ENCODE peak calls at places on chromosome 2, in eight cellular contexts. T is activated T-cell treated with anti-CD3 and anti-CD28 coated beads for 1 hour, F is GDM1, A is left ventricle myocardium superior, U is fibroblast of mammary gland, Z is lower lobe of right lung, K is NCI-H1105 treated with DMSO at 0.1 percent for 48 hours, C is coronary artery. J is an unnamed sample.

GRCh38 chr2:226795281-226796011 is 4.2 kb downstream of the IRS1 start:
- DNase-seq in T (no peak), F (no peak), A (peak; percentile 49), U (peak; percentile 63), Z (peak; percentile 45), K (no peak), C (peak; percentile 76), J (peak; percentile 47)

GRCh38 chr2:86598966-86599365 is 24.7 kb downstream of the RNF103 start:
- DNase-seq in T (no peak), F (no peak), A (no peak), U (no peak), Z (no peak), K (no peak), C (no peak), J (no peak)

GRCh38 chr2:142130111-142131015 is 453 bp downstream of the LRP1B start:
- DNase-seq in T (no peak), F (no peak), A (peak; percentile 46), U (peak; percentile 51), Z (peak; percentile 75), K (peak; percentile 58), C (peak; percentile 73), J (peak; percentile 80)

GRCh38 chr2:171185941-171186340 is 25.2 kb upstream of the TLK1 start:
- DNase-seq in T (no peak), F (no peak), A (no peak), U (peak; percentile 83), Z (no peak), K (no peak), C (no peak), J (no peak)

GRCh38 chr2:82875891-82876290 is 1583.2 kb downstream of the SUCLG1 start:
- DNase-seq in T (no peak), F (no peak), A (no peak), U (no peak), Z (no peak), K (no peak), C (no peak), J (no peak)

GRCh38 chr2:55408946-55409868 is 10.4 kb downstream of the CCDC88A start:
- DNase-seq in T (no peak), F (no peak), A (no peak), U (no peak), Z (no peak), K (no peak), C (no peak), J (no peak)

GRCh38 chr2:86783615-86784339 is 6.9 kb downstream of the CD8A start:
- DNase-seq in T (no peak), F (no peak), A (no peak), U (no peak), Z (no peak), K (no peak), C (no peak), J (no peak)

GRCh38 chr2:43032248-43032893 is 194.0 kb downstream of the ZFP36L2 start:
- DNase-seq in T (no peak), F (no peak), A (peak; percentile 82), U (peak; percentile 71), Z (no peak), K (no peak), C (peak; percentile 77), J (no peak)

GRCh38 chr2:165469417-165469816 is at the start of gene CSRNP3:
- DNase-seq in T (no peak), F (no peak), A (peak; percentile 38), U (peak; percentile 87), Z (no peak), K (peak; percentile 69), C (peak; percentile 72), J (peak; percentile 67)

GRCh38 chr2:114001936-114002335 is 112.0 kb downstream of the ACTR3 start:
- DNase-seq in T (no peak), F (no peak), A (no peak), U (no peak), Z (no peak), K (no peak), C (no peak), J (no peak)

GRCh38 chr2:101388232-101388631 is 929 bp upstream of the CREG2 start:
- DNase-seq in T (no peak), F (no peak), A (no peak), U (peak; percentile 90), Z (no peak), K (no peak), C (no peak), J (no peak)

GRCh38 chr2:189179607-189179979 is at the start of gene COL5A2:
- DNase-seq in T (no peak), F (no peak), A (peak; percentile 37), U (peak; percentile 94), Z (no peak), K (no peak), C (peak; percentile 83), J (no peak)

GRCh38 chr2:205188516-205189138 is 493.7 kb upstream of the NRP2 start:
- DNase-seq in T (no peak), F (no peak), A (peak; percentile 67), U (peak; percentile 86), Z (no peak), K (peak; percentile 85), C (no peak), J (no peak)

GRCh38 chr2:64327510-64328414 is 126.2 kb upstream of the LGALSL start:
- DNase-seq in T (peak; percentile 32), F (peak; percentile 13), A (peak; percentile 64), U (peak; percentile 16), Z (peak; percentile 61), K (peak; percentile 17), C (no peak), J (no peak)

GRCh38 chr2:43227830-43228280 is 1.4 kb upstream of the ZFP36L2 start:
- DNase-seq in T (no peak), F (no peak), A (no peak), U (peak; percentile 72), Z (no peak), K (no peak), C (no peak), J (peak; percentile 84)